ENCODE peak calls at places on chromosomes 12 and 14, in six cellular contexts. V is psoas muscle; T is AG04450; H is mammary epithelial cell; O is pancreas; J is CD8-positive, alpha-beta T cell. R is an unnamed sample.

GRCh38 chr12:13097526-13097925 is 5.9 kb downstream of the GSG1 start:
- DNase-seq in V (no peak), T (no peak), H (no peak), O (no peak), J (no peak), R (no peak)

GRCh38 chr12:63151898-63152700 is 1.1 kb upstream of the AVPR1A start:
- DNase-seq in V (no peak), T (peak), H (peak), O (peak), J (no peak), R (no peak)

GRCh38 chr12:71439613-71440392 is at the start of gene LGR5:
- DNase-seq in V (peak), T (no peak), H (peak), O (peak), J (no peak), R (no peak)

GRCh38 chr12:72390146-72390545 is 118.0 kb downstream of the TRHDE start:
- DNase-seq in V (no peak), T (no peak), H (no peak), O (no peak), J (no peak), R (no peak)

GRCh38 chr12:53998174-53998899 is 1.6 kb upstream of the HOXC9 start:
- DNase-seq in V (no peak), T (no peak), H (no peak), O (no peak), J (no peak), R (no peak)

GRCh38 chr12:2692156-2692555 is 102.6 kb upstream of the FKBP4 start:
- DNase-seq in V (no peak), T (no peak), H (no peak), O (no peak), J (no peak), R (no peak)

GRCh38 chr14:38311655-38312054 is 55.8 kb upstream of the CLEC14A start:
- DNase-seq in V (no peak), T (no peak), H (no peak), O (no peak), J (no peak), R (no peak)

GRCh38 chr14:23548351-23549318 is 2.9 kb downstream of the ZFHX2 start:
- DNase-seq in V (no peak), T (no peak), H (no peak), O (no peak), J (no peak), R (no peak)

GRCh38 chr14:68306934-68307758 is 485.7 kb downstream of the ZFP36L1 start:
- DNase-seq in V (no peak), T (no peak), H (no peak), O (peak), J (no peak), R (no peak)

GRCh38 chr14:75132374-75133086 is 5.7 kb upstream of the NEK9 start:
- DNase-seq in V (no peak), T (no peak), H (peak), O (no peak), J (peak), R (peak)

GRCh38 chr14:52473557-52473956 is 78.7 kb downstream of the TXNDC16 start:
- DNase-seq in V (no peak), T (no peak), H (peak), O (no peak), J (no peak), R (no peak)

GRCh38 chr12:3389911-3390310 is 101.1 kb upstream of the PRMT8 start:
- DNase-seq in V (no peak), T (no peak), H (no peak), O (no peak), J (no peak), R (no peak)

GRCh38 chr14:34835312-34835711 is 39.8 kb downstream of the BAZ1A start:
- DNase-seq in V (no peak), T (no peak), H (no peak), O (no peak), J (no peak), R (no peak)

GRCh38 chr14:101506921-101507300 is 54.4 kb upstream of the DIO3 start:
- DNase-seq in V (no peak), T (no peak), H (no peak), O (peak), J (no peak), R (no peak)

GRCh38 chr14:56131004-56131864 is 13.0 kb downstream of the PELI2 start:
- DNase-seq in V (no peak), T (no peak), H (no peak), O (no peak), J (no peak), R (no peak)

GRCh38 chr14:71985538-71986234 is 53.5 kb downstream of the RGS6 start:
- DNase-seq in V (no peak), T (no peak), H (no peak), O (no peak), J (no peak), R (no peak)

GRCh38 chr14:95701846-95702221 is 12.1 kb downstream of the TCL1A start:
- DNase-seq in V (no peak), T (no peak), H (no peak), O (no peak), J (no peak), R (no peak)

GRCh38 chr12:79006306-79006705 is 141.7 kb downstream of the SYT1 start:
- DNase-seq in V (no peak), T (no peak), H (no peak), O (no peak), J (no peak), R (no peak)

GRCh38 chr12:51103977-51104376 is 20.6 kb upstream of the CSRNP2 start:
- DNase-seq in V (no peak), T (no peak), H (no peak), O (no peak), J (no peak), R (no peak)

GRCh38 chr12:56928262-56928661 is 5.9 kb downstream of the SDR9C7 start:
- DNase-seq in V (no peak), T (no peak), H (no peak), O (no peak), J (no peak), R (no peak)

GRCh38 chr12:3698218-3698974 is 54.5 kb downstream of the CRACR2A start:
- DNase-seq in V (no peak), T (peak), H (peak), O (no peak), J (no peak), R (no peak)

GRCh38 chr12:118750666-118751065 is 230.7 kb upstream of the SRRM4 start:
- DNase-seq in V (no peak), T (no peak), H (no peak), O (no peak), J (no peak), R (no peak)

GRCh38 chr14:49492151-49492550 is 94.0 kb downstream of the RPS29 start:
- DNase-seq in V (no peak), T (no peak), H (no peak), O (no peak), J (no peak), R (no peak)

GRCh38 chr12:109464642-109465351 is 12.3 kb downstream of the KCTD10 start:
- DNase-seq in V (no peak), T (no peak), H (no peak), O (no peak), J (no peak), R (no peak)
- H3K27ac ChIP-seq in V (peak), T (peak), H (no peak), O (no peak), J (no peak), R (no peak)

DNA sequence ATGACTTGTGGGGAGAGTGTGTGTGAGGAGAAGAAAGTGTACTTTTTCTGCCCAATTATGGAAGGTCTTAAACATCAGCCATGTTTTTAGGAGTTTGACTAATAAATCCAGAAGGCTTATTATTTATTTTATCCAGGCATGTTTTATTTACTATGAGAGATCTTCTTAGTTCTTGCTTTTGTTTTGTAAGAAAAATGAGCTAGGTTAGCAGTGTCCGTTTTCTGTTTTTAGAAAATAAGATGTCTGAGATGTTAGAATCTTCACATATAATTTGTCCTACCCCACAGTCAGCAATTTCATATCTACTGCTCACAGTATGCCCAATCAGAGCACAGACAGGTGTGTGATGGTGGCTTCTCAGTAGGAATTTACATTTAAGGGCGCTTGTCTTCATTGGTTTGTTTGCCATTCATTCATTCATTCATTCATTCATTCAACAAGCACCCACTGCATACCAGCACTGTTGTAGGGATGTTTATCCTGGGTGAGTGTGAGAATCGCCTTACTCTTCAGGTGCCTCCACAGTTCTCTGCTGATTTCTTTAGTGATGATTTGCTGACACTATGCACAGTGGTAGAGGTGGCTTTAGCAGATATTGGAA is 83.2 kb downstream of the CRADD start:
- DNase-seq in V (no peak), T (no peak), H (no peak), O (no peak), J (no peak), R (no peak)
- TF ChIP-seq CTCF in V (no peak), T (no peak), H (no peak), O (no peak), J (no peak), R (no peak)

GRCh38 chr12:116194935-116195431 is 82.5 kb downstream of the MED13L start:
- DNase-seq in V (no peak), T (no peak), H (no peak), O (no peak), J (peak), R (peak)
- H3K27ac ChIP-seq in V (no peak), T (no peak), H (no peak), O (no peak), J (no peak), R (no peak)

GRCh38 chr12:113091506-113091905 is 35.0 kb downstream of the DTX1 start:
- DNase-seq in V (no peak), T (no peak), H (no peak), O (no peak), J (no peak), R (no peak)

GRCh38 chr12:113094738-113095137 is 38.2 kb downstream of the DTX1 start:
- DNase-seq in V (no peak), T (no peak), H (no peak), O (no peak), J (no peak), R (no peak)

GRCh38 chr12:113090740-113091139 is 34.2 kb downstream of the DTX1 start:
- DNase-seq in V (no peak), T (no peak), H (no peak), O (no peak), J (no peak), R (no peak)

GRCh38 chr12:113093409-113094101 is 37.0 kb downstream of the DTX1 start:
- DNase-seq in V (no peak), T (no peak), H (no peak), O (no peak), J (no peak), R (no peak)

DNA sequence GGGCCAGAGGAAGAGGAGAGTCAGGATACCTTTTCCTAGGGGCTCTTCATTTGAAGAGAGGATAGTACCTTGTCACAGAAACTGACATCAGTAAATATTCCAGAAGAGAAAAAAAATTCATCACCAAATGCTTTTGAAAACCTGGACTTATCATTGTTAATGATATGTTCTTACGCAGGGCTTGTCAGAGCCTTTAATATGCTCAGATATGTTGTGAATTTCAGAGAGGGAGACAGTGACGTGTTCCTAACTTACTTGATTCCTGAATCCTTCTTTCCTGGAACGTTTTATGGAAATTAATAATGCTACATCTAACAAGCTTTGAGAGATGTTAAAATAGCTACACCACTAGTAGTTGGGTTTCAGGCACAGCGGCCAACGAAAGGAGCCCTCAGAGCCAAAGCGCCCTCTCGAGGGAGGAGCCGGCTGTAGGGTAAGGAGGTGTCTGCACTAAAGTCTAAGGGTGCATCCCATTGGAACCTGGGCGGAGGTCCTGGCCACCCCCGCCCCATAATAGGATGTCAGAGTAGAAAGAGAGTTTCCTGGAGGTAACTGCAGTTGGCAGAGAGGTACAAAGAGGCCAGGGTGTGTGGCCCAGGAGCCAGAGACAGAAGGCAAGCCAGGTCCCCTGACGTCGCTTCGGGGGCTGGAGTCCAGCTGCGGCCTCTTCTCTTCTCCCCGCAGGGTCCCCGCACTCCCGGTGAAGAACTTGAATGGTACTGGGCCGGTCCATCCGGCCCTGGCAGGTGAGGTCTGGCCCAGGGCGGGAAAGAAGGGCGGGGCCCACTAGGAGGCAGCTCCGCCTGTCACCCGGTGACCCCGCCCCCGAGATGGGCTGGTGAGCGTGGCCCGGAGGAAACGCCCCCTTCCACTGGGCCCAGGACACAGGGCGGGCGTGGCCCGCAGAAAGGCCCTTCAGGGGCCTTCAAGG is 36.2 kb downstream of the DTX1 start:
- DNase-seq in V (peak), T (no peak), H (no peak), O (no peak), J (no peak), R (no peak)
- TF ChIP-seq CTCF in V (no peak), T (no peak), H (no peak), O (no peak), J (no peak), R (no peak)

GRCh38 chr14:104967144-104967413 is 11.1 kb downstream of the AHNAK2 start:
- DNase-seq in V (no peak), T (no peak), H (no peak), O (no peak), J (no peak), R (no peak)
- H3K27ac ChIP-seq in V (no peak), T (no peak), H (peak), O (no peak), J (no peak), R (no peak)

R was measured in CD4-positive, alpha-beta T cell.